ENCODE peak calls at places on chromosome 3, in eight cellular contexts. One of them, this sample, is unnamed.

GRCh38 chr3:16884084-16884747 is 539 bp upstream of the PLCL2 start:
- DNase-seq in CD8-positive, alpha-beta memory T cell: peak
- DNase-seq in progenitor cell of endocrine pancreas: peak
- DNase-seq in nephron progenitor cell: peak
- DNase-seq in mammary epithelial cell: no peak
- DNase-seq in activated CD4-positive, alpha-beta T cell treated with anti-CD3 and anti-CD28 coated beads, Interleukin-2, amount 50 U/mL, for 4 hours: peak
- DNase-seq in activated gamma-delta T cell treated with Interleukin-2 at 50 U/mL for 16 hours: peak
- DNase-seq in HT1080: no peak
- DNase-seq in this sample: peak

GRCh38 chr3:72892081-72892763 is 4.4 kb downstream of the GXYLT2 start:
- DNase-seq in HT1080: peak
- DNase-seq in activated gamma-delta T cell treated with Interleukin-2 at 50 U/mL for 16 hours: no peak
- DNase-seq in progenitor cell of endocrine pancreas: no peak
- DNase-seq in CD8-positive, alpha-beta memory T cell: no peak
- DNase-seq in activated CD4-positive, alpha-beta T cell treated with anti-CD3 and anti-CD28 coated beads, Interleukin-2, amount 50 U/mL, for 4 hours: no peak
- DNase-seq in mammary epithelial cell: peak
- DNase-seq in nephron progenitor cell: no peak
- DNase-seq in this sample: peak

GRCh38 chr3:103532986-103533385 is 1098.2 kb downstream of the ZPLD1 start:
- DNase-seq in nephron progenitor cell: no peak
- DNase-seq in HT1080: no peak
- DNase-seq in activated CD4-positive, alpha-beta T cell treated with anti-CD3 and anti-CD28 coated beads, Interleukin-2, amount 50 U/mL, for 4 hours: no peak
- DNase-seq in progenitor cell of endocrine pancreas: no peak
- DNase-seq in mammary epithelial cell: no peak
- DNase-seq in CD8-positive, alpha-beta memory T cell: no peak
- DNase-seq in activated gamma-delta T cell treated with Interleukin-2 at 50 U/mL for 16 hours: no peak
- DNase-seq in this sample: no peak

GRCh38 chr3:178752843-178753242 is 216.6 kb downstream of the KCNMB2 start:
- DNase-seq in progenitor cell of endocrine pancreas: no peak
- DNase-seq in CD8-positive, alpha-beta memory T cell: no peak
- DNase-seq in mammary epithelial cell: no peak
- DNase-seq in activated gamma-delta T cell treated with Interleukin-2 at 50 U/mL for 16 hours: no peak
- DNase-seq in HT1080: no peak
- DNase-seq in activated CD4-positive, alpha-beta T cell treated with anti-CD3 and anti-CD28 coated beads, Interleukin-2, amount 50 U/mL, for 4 hours: no peak
- DNase-seq in nephron progenitor cell: no peak
- DNase-seq in this sample: no peak

GRCh38 chr3:169147246-169148008 is 516.1 kb downstream of the MECOM start:
- DNase-seq in mammary epithelial cell: peak
- DNase-seq in activated gamma-delta T cell treated with Interleukin-2 at 50 U/mL for 16 hours: no peak
- DNase-seq in CD8-positive, alpha-beta memory T cell: no peak
- DNase-seq in progenitor cell of endocrine pancreas: peak
- DNase-seq in HT1080: no peak
- DNase-seq in activated CD4-positive, alpha-beta T cell treated with anti-CD3 and anti-CD28 coated beads, Interleukin-2, amount 50 U/mL, for 4 hours: no peak
- DNase-seq in nephron progenitor cell: peak
- DNase-seq in this sample: peak

GRCh38 chr3:126142652-126143051 is 37.7 kb downstream of the ALDH1L1 start:
- DNase-seq in mammary epithelial cell: no peak
- DNase-seq in progenitor cell of endocrine pancreas: no peak
- DNase-seq in activated CD4-positive, alpha-beta T cell treated with anti-CD3 and anti-CD28 coated beads, Interleukin-2, amount 50 U/mL, for 4 hours: no peak
- DNase-seq in HT1080: no peak
- DNase-seq in activated gamma-delta T cell treated with Interleukin-2 at 50 U/mL for 16 hours: no peak
- DNase-seq in nephron progenitor cell: no peak
- DNase-seq in CD8-positive, alpha-beta memory T cell: no peak
- DNase-seq in this sample: no peak

GRCh38 chr3:195119461-195120198 is 151.3 kb downstream of the XXYLT1 start:
- DNase-seq in progenitor cell of endocrine pancreas: no peak
- DNase-seq in nephron progenitor cell: peak
- DNase-seq in CD8-positive, alpha-beta memory T cell: no peak
- DNase-seq in HT1080: peak
- DNase-seq in activated CD4-positive, alpha-beta T cell treated with anti-CD3 and anti-CD28 coated beads, Interleukin-2, amount 50 U/mL, for 4 hours: no peak
- DNase-seq in activated gamma-delta T cell treated with Interleukin-2 at 50 U/mL for 16 hours: no peak
- DNase-seq in mammary epithelial cell: no peak
- DNase-seq in this sample: peak

GRCh38 chr3:58625196-58625595 is 41.4 kb downstream of the FAM3D start:
- DNase-seq in HT1080: no peak
- DNase-seq in activated CD4-positive, alpha-beta T cell treated with anti-CD3 and anti-CD28 coated beads, Interleukin-2, amount 50 U/mL, for 4 hours: no peak
- DNase-seq in activated gamma-delta T cell treated with Interleukin-2 at 50 U/mL for 16 hours: no peak
- DNase-seq in progenitor cell of endocrine pancreas: no peak
- DNase-seq in CD8-positive, alpha-beta memory T cell: no peak
- DNase-seq in mammary epithelial cell: no peak
- DNase-seq in nephron progenitor cell: no peak
- DNase-seq in this sample: no peak

GRCh38 chr3:53324011-53324544 is 23.3 kb downstream of the DCP1A start:
- DNase-seq in HT1080: no peak
- DNase-seq in CD8-positive, alpha-beta memory T cell: no peak
- DNase-seq in mammary epithelial cell: no peak
- DNase-seq in nephron progenitor cell: no peak
- DNase-seq in activated CD4-positive, alpha-beta T cell treated with anti-CD3 and anti-CD28 coated beads, Interleukin-2, amount 50 U/mL, for 4 hours: no peak
- DNase-seq in progenitor cell of endocrine pancreas: no peak
- DNase-seq in activated gamma-delta T cell treated with Interleukin-2 at 50 U/mL for 16 hours: no peak
- DNase-seq in this sample: no peak

GRCh38 chr3:107064445-107065060 is 312.7 kb upstream of the CCDC54 start:
- DNase-seq in nephron progenitor cell: peak
- DNase-seq in activated CD4-positive, alpha-beta T cell treated with anti-CD3 and anti-CD28 coated beads, Interleukin-2, amount 50 U/mL, for 4 hours: peak
- DNase-seq in activated gamma-delta T cell treated with Interleukin-2 at 50 U/mL for 16 hours: peak
- DNase-seq in mammary epithelial cell: peak
- DNase-seq in progenitor cell of endocrine pancreas: peak
- DNase-seq in HT1080: peak
- DNase-seq in CD8-positive, alpha-beta memory T cell: peak
- DNase-seq in this sample: peak

GRCh38 chr3:112561085-112561692 is 573 bp downstream of the ATG3 start:
- DNase-seq in mammary epithelial cell: peak
- DNase-seq in HT1080: peak
- DNase-seq in progenitor cell of endocrine pancreas: peak
- DNase-seq in nephron progenitor cell: peak
- DNase-seq in activated CD4-positive, alpha-beta T cell treated with anti-CD3 and anti-CD28 coated beads, Interleukin-2, amount 50 U/mL, for 4 hours: peak
- DNase-seq in CD8-positive, alpha-beta memory T cell: peak
- DNase-seq in activated gamma-delta T cell treated with Interleukin-2 at 50 U/mL for 16 hours: peak
- DNase-seq in this sample: peak

GRCh38 chr3:38647217-38647970 is 2.1 kb downstream of the SCN5A start:
- DNase-seq in activated gamma-delta T cell treated with Interleukin-2 at 50 U/mL for 16 hours: no peak
- DNase-seq in activated CD4-positive, alpha-beta T cell treated with anti-CD3 and anti-CD28 coated beads, Interleukin-2, amount 50 U/mL, for 4 hours: no peak
- DNase-seq in mammary epithelial cell: no peak
- DNase-seq in CD8-positive, alpha-beta memory T cell: no peak
- DNase-seq in nephron progenitor cell: no peak
- DNase-seq in HT1080: no peak
- DNase-seq in progenitor cell of endocrine pancreas: no peak
- DNase-seq in this sample: no peak

GRCh38 chr3:123352134-123352554 is 96.7 kb downstream of the ADCY5 start:
- DNase-seq in HT1080: no peak
- DNase-seq in nephron progenitor cell: no peak
- DNase-seq in activated CD4-positive, alpha-beta T cell treated with anti-CD3 and anti-CD28 coated beads, Interleukin-2, amount 50 U/mL, for 4 hours: no peak
- DNase-seq in mammary epithelial cell: no peak
- DNase-seq in progenitor cell of endocrine pancreas: no peak
- DNase-seq in CD8-positive, alpha-beta memory T cell: no peak
- DNase-seq in activated gamma-delta T cell treated with Interleukin-2 at 50 U/mL for 16 hours: no peak
- DNase-seq in this sample: no peak

GRCh38 chr3:54008099-54008498 is 114.3 kb upstream of the CACNA2D3 start:
- DNase-seq in nephron progenitor cell: no peak
- DNase-seq in progenitor cell of endocrine pancreas: no peak
- DNase-seq in mammary epithelial cell: peak
- DNase-seq in CD8-positive, alpha-beta memory T cell: no peak
- DNase-seq in HT1080: no peak
- DNase-seq in activated gamma-delta T cell treated with Interleukin-2 at 50 U/mL for 16 hours: no peak
- DNase-seq in activated CD4-positive, alpha-beta T cell treated with anti-CD3 and anti-CD28 coated beads, Interleukin-2, amount 50 U/mL, for 4 hours: no peak
- DNase-seq in this sample: no peak

GRCh38 chr3:100782906-100783305 is 73.6 kb downstream of the TFG start:
- DNase-seq in progenitor cell of endocrine pancreas: no peak
- DNase-seq in CD8-positive, alpha-beta memory T cell: no peak
- DNase-seq in activated CD4-positive, alpha-beta T cell treated with anti-CD3 and anti-CD28 coated beads, Interleukin-2, amount 50 U/mL, for 4 hours: no peak
- DNase-seq in nephron progenitor cell: no peak
- DNase-seq in mammary epithelial cell: no peak
- DNase-seq in activated gamma-delta T cell treated with Interleukin-2 at 50 U/mL for 16 hours: no peak
- DNase-seq in HT1080: no peak
- DNase-seq in this sample: no peak

GRCh38 chr3:71062037-71062919 is 521.2 kb downstream of the FOXP1 start:
- DNase-seq in mammary epithelial cell: no peak
- DNase-seq in activated gamma-delta T cell treated with Interleukin-2 at 50 U/mL for 16 hours: no peak
- DNase-seq in CD8-positive, alpha-beta memory T cell: no peak
- DNase-seq in progenitor cell of endocrine pancreas: no peak
- DNase-seq in activated CD4-positive, alpha-beta T cell treated with anti-CD3 and anti-CD28 coated beads, Interleukin-2, amount 50 U/mL, for 4 hours: no peak
- DNase-seq in nephron progenitor cell: no peak
- DNase-seq in HT1080: peak
- DNase-seq in this sample: peak

GRCh38 chr3:14170569-14171159 is 7.7 kb downstream of the XPC start:
- DNase-seq in progenitor cell of endocrine pancreas: no peak
- DNase-seq in activated gamma-delta T cell treated with Interleukin-2 at 50 U/mL for 16 hours: no peak
- DNase-seq in activated CD4-positive, alpha-beta T cell treated with anti-CD3 and anti-CD28 coated beads, Interleukin-2, amount 50 U/mL, for 4 hours: no peak
- DNase-seq in CD8-positive, alpha-beta memory T cell: no peak
- DNase-seq in HT1080: no peak
- DNase-seq in nephron progenitor cell: no peak
- DNase-seq in mammary epithelial cell: peak
- DNase-seq in this sample: peak

GRCh38 chr3:9903238-9903624 is 583 bp downstream of the IL17RE start:
- DNase-seq in CD8-positive, alpha-beta memory T cell: no peak
- DNase-seq in progenitor cell of endocrine pancreas: no peak
- DNase-seq in mammary epithelial cell: no peak
- DNase-seq in HT1080: peak
- DNase-seq in activated gamma-delta T cell treated with Interleukin-2 at 50 U/mL for 16 hours: no peak
- DNase-seq in nephron progenitor cell: no peak
- DNase-seq in activated CD4-positive, alpha-beta T cell treated with anti-CD3 and anti-CD28 coated beads, Interleukin-2, amount 50 U/mL, for 4 hours: no peak
- DNase-seq in this sample: peak

GRCh38 chr3:179464296-179465092 is 13.2 kb upstream of the GNB4 start:
- DNase-seq in mammary epithelial cell: peak
- DNase-seq in nephron progenitor cell: no peak
- DNase-seq in activated CD4-positive, alpha-beta T cell treated with anti-CD3 and anti-CD28 coated beads, Interleukin-2, amount 50 U/mL, for 4 hours: no peak
- DNase-seq in CD8-positive, alpha-beta memory T cell: no peak
- DNase-seq in progenitor cell of endocrine pancreas: no peak
- DNase-seq in activated gamma-delta T cell treated with Interleukin-2 at 50 U/mL for 16 hours: no peak
- DNase-seq in HT1080: no peak
- DNase-seq in this sample: no peak

GRCh38 chr3:100411091-100411982 is 10.0 kb downstream of the LNP1 start:
- DNase-seq in HT1080: no peak
- DNase-seq in CD8-positive, alpha-beta memory T cell: no peak
- DNase-seq in activated gamma-delta T cell treated with Interleukin-2 at 50 U/mL for 16 hours: no peak
- DNase-seq in progenitor cell of endocrine pancreas: no peak
- DNase-seq in mammary epithelial cell: peak
- DNase-seq in nephron progenitor cell: no peak
- DNase-seq in activated CD4-positive, alpha-beta T cell treated with anti-CD3 and anti-CD28 coated beads, Interleukin-2, amount 50 U/mL, for 4 hours: no peak
- DNase-seq in this sample: no peak

GRCh38 chr3:135871311-135871710 is 94.2 kb upstream of the PPP2R3A start:
- DNase-seq in nephron progenitor cell: no peak
- DNase-seq in activated gamma-delta T cell treated with Interleukin-2 at 50 U/mL for 16 hours: no peak
- DNase-seq in activated CD4-positive, alpha-beta T cell treated with anti-CD3 and anti-CD28 coated beads, Interleukin-2, amount 50 U/mL, for 4 hours: no peak
- DNase-seq in CD8-positive, alpha-beta memory T cell: no peak
- DNase-seq in HT1080: no peak
- DNase-seq in mammary epithelial cell: no peak
- DNase-seq in progenitor cell of endocrine pancreas: no peak
- DNase-seq in this sample: no peak

This sample was measured in PC-3.